ENCODE peak calls at places on chromosomes 2 and 18, in nine cellular contexts. F, Y, N, G, L, T, V, R and Z are unnamed samples.

GRCh38 chr2:236289766-236290462 is 25.7 kb upstream of the ASB18 start:
- DNase-seq in V (no peak), R (no peak), L (no peak), T (no peak), G (no peak), F (no peak), N (no peak), Y (no peak), Z (no peak)

GRCh38 chr2:172348555-172349288 is 78.7 kb upstream of the ITGA6 start:
- DNase-seq in N (no peak), Y (no peak), T (no peak), F (no peak), R (no peak), G (no peak), L (no peak), V (no peak), Z (no peak)

GRCh38 chr2:234446404-234447076 is 50.3 kb downstream of the ARL4C start:
- DNase-seq in G (peak; percentile 98), R (peak; percentile 55), Y (peak; percentile 27), F (peak; percentile 82), V (no peak), N (peak; percentile 60), T (no peak), L (peak; percentile 78), Z (peak; percentile 60)

GRCh38 chr18:77366725-77367641 is 117.3 kb downstream of the GALR1 start:
- DNase-seq in Y (peak; percentile 62), N (no peak), L (no peak), G (no peak), F (no peak), T (no peak), R (peak; percentile 57), V (peak; percentile 91), Z (no peak)

GRCh38 chr2:202376460-202377307 is 557 bp downstream of the BMPR2 start:
- DNase-seq in N (peak; percentile 47), G (peak; percentile 34), T (peak; percentile 51), L (peak; percentile 39), F (peak; percentile 63), Y (peak; percentile 61), R (peak; percentile 56), V (peak; percentile 20), Z (peak; percentile 73)

GRCh38 chr2:84832772-84833461 is 48.0 kb downstream of the TRABD2A start:
- DNase-seq in R (peak; percentile 40), L (no peak), Y (peak; percentile 24), F (peak; percentile 48), V (no peak), T (no peak), G (no peak), N (no peak), Z (no peak)

GRCh38 chr2:40369619-40370397 is 82.1 kb downstream of the SLC8A1 start:
- DNase-seq in R (no peak), T (no peak), G (no peak), L (no peak), Y (no peak), F (peak; percentile 12), V (no peak), N (no peak), Z (no peak)

GRCh38 chr2:174863183-174863582 is 98.9 kb upstream of the CHRNA1 start:
- DNase-seq in V (no peak), L (no peak), G (no peak), F (no peak), N (no peak), R (no peak), Y (no peak), T (no peak), Z (no peak)

GRCh38 chr2:38685116-38685735 is 19.3 kb downstream of the GALM start:
- DNase-seq in F (no peak), V (no peak), Y (no peak), R (no peak), T (no peak), N (no peak), L (no peak), G (no peak), Z (no peak)